ENCODE peak calls at places on chromosomes 16 and 17, in four cellular contexts. O is GM12878, D is K562, E is HepG2. C is an unnamed sample.

GRCh38 chr16:27500801-27501200 is 48.9 kb downstream of the GTF3C1 start:
- DNase-seq in O (no peak), D (no peak), E (no peak), C (no peak)

GRCh38 chr17:57853695-57854094 is 3.9 kb upstream of the MRPS23 start:
- DNase-seq in O (no peak), D (no peak), E (no peak), C (no peak)

GRCh38 chr17:80364091-80364691 is 50.8 kb upstream of the ENDOV start:
- DNase-seq in O (no peak), D (peak; percentile 41), E (peak; percentile 20), C (peak; percentile 51)

GRCh38 chr16:70701998-70702397 is 16.1 kb upstream of the MTSS2 start:
- DNase-seq in O (no peak), D (no peak), E (no peak), C (no peak)

GRCh38 chr17:47338026-47338425 is 14.3 kb downstream of the EFCAB13 start:
- DNase-seq in O (no peak), D (no peak), E (no peak), C (no peak)

GRCh38 chr17:826778-827177 is 44.6 kb downstream of the MRM3 start:
- DNase-seq in O (no peak), D (no peak), E (no peak), C (no peak)

GRCh38 chr17:10034719-10035475 is 129.8 kb upstream of the RCVRN start:
- DNase-seq in O (no peak), D (no peak), E (no peak), C (no peak)

GRCh38 chr16:28923652-28924398 is 1.2 kb downstream of the RABEP2 start:
- DNase-seq in O (peak; percentile 93), D (peak; percentile 10), E (peak; percentile 81), C (no peak)

GRCh38 chr17:9844153-9844552 is 18.4 kb downstream of the GLP2R start:
- DNase-seq in O (no peak), D (no peak), E (no peak), C (no peak)

GRCh38 chr16:78198299-78198698 is 98.8 kb downstream of the WWOX start:
- DNase-seq in O (no peak), D (no peak), E (no peak), C (no peak)

GRCh38 chr16:78194948-78195347 is 95.5 kb downstream of the WWOX start:
- DNase-seq in O (no peak), D (no peak), E (no peak), C (no peak)

GRCh38 chr16:78196527-78196926 is 97.1 kb downstream of the WWOX start:
- DNase-seq in O (no peak), D (no peak), E (no peak), C (no peak)

GRCh38 chr16:78192734-78193133 is 93.3 kb downstream of the WWOX start:
- DNase-seq in O (no peak), D (no peak), E (no peak), C (no peak)

DNA sequence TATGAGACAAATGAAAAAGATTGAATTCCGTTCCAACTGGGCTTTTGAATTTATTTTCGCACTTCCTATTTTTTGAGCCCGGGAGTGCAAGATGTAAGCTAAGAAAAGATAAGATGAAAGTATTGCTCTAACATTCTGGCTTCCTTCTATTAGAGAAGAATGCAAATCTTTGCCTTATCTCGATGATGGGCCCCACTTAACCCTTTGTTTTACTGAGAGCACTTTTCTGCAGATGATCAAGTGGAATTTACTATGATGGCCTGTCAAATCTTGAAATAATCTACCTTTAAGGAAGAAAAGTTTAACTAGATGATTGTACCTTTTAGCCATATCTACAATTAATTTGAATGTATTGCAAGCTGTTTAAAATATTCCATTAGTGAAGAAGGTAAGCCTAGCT is 96.4 kb downstream of the WWOX start:
- DNase-seq in O (no peak), D (no peak), E (no peak), C (no peak)
- TF ChIP-seq FOXM1 in O (no peak), D (no peak), E (no peak), C (no peak)

DNA sequence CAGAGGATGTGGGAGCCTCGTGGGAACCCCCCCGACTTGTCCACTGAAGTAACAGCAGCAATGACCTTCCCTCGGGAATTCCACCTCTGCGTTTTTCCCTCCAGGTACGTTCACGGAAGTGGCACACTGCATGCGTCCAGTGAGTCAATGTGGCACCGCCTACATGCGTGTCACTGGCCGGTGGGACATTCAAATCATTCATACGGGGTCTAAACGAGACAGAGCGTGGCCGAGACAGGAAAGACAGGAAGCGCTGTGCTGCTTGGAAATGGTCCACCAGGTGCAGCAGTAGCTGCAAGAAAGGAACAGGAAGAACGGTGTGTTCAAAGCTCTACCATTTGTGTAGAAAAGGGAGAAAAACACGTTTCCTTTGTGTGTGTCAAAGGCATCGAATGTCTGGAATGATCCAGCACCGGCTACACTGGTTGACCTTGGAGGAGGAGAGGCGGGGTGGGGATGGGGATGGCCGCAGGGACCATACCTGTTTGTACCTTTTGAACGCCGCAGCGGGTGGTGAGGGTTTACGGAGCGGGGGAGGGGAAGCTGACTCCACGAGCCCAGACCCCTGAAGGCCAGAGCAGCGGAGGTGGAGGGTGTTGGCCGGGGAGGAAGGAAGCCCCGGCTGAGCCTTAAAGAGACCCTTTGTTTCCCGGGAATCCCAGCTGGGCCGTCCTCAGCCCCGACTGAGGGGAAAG is 1.7 kb upstream of the PGAP6 start:
- DNase-seq in O (peak; percentile 50), D (no peak), E (no peak), C (no peak)
- TF ChIP-seq FOXK2 in O (no peak), D (no peak), E (no peak), C (no peak)

DNA sequence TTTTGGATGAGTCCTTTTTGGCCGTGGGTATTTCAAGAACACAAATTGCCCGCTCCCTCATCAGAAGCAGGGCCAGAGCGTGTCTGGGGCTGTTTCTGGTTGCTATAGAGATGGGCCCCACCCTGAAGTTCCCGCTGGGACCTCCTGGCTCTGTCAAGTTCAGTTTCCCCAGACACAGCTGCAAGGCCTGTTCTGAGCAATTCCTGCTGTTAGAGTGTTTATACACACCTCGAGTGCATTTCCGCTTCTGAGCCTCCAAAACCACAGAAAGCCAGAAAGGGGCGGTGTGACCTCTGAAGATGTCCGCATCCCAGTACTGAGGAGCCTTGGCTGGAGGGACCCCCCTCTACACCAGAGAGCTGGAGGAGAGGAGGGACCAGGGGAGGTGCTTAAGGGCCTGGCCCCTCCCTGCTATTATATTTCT is 9.3 kb upstream of the WBP2 start:
- DNase-seq in O (peak; percentile 77), D (peak; percentile 49), E (no peak), C (no peak)
- TF ChIP-seq FOXM1 in O (peak; percentile 75), D (no peak), E (no peak), C (no peak)

GRCh38 chr17:8382880-8383142 is 182 bp downstream of the RPL26 start:
- DNase-seq in O (no peak), D (no peak), E (no peak), C (no peak)

GRCh38 chr17:8386841-8387240 is 3.8 kb upstream of the RPL26 start:
- DNase-seq in O (no peak), D (no peak), E (no peak), C (no peak)

GRCh38 chr17:8382052-8382879 is 727 bp downstream of the RPL26 start:
- DNase-seq in O (no peak), D (no peak), E (no peak), C (no peak)

GRCh38 chr17:8383143-8383974 is at the start of gene RPL26:
- DNase-seq in O (peak; percentile 95), D (peak; percentile 89), E (peak; percentile 98), C (peak; percentile 92)

DNA sequence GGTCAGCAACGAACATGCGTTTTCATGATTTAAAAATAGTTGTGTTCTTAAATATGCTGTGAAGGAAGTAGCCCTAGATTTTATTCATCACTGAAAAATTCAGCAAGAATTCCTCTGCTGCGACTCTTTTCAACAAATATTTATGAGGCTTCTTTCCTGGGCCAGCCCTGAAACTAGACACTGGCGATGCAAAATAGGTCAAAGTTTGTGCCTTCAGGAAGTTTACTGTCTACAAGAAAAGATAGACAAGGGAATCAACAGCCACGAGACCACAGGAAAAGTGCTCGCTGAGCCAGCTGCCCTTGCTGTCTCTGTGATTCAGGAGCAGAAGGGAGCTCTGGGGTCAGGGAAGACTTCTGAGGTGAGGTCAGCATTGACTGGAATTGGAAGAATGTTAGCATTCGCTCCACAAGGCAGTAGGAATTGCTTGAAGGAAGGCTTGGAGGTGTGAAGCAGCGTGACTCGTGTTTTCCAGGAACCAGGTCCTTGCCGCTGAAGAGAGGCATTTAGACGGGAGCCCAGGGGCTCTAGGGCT is 1.9 kb upstream of the RPL26 start:
- DNase-seq in O (no peak), D (no peak), E (no peak), C (no peak)
- TF ChIP-seq FOXK2 in O (no peak), D (no peak), E (no peak), C (no peak)

DNA sequence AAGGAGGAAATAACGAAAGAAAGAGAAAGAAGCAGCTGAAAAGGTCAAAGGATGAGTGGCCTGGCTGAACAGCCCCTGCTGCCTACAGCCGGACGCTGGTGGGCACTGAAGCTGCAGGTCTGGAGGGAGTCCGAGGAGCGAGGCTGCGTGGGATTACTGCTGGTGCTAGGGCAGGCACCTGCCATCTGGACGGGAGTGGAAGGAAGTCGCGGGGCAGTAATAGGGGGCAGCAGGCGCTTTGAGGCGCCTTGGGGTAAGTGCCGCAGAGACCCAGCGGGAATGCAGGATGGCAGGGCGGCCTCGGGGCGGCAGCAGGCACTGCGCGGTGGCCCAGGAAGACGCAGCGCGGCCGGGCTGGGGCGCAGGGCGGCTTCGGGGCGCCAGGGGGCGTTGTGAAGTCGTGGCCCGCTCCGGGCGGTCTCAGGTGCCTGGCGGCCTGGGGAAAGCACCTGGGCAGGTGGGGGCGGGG is 305 bp upstream of the SCNN1G start:
- DNase-seq in O (peak; percentile 23), D (peak; percentile 82), E (peak; percentile 62), C (peak; percentile 84)
- TF ChIP-seq FOXM1 in O (no peak), D (no peak), E (no peak), C (no peak)